ENCODE peak calls at places on chromosomes 3 and 15, in eight cellular contexts. T is left colon; U is activated CD8-positive, alpha-beta memory T cell treated with anti-CD3 and anti-CD28 coated beads for 48 hours; N is stimulated activated naive CD4-positive, alpha-beta T cell; E is fibroblast of pulmonary artery; C is psoas muscle; G is substantia nigra; A is foreskin melanocyte. K is an unnamed sample.

GRCh38 chr15:85141601-85142185 is 160.0 kb downstream of the PDE8A start:
- DNase-seq in A (no peak), T (no peak), G (no peak), U (no peak), N (no peak), C (no peak), E (no peak), K (no peak)

GRCh38 chr3:147521646-147522045 is 112.5 kb downstream of the ZIC1 start:
- DNase-seq in G (no peak), E (peak), N (no peak), U (no peak), A (no peak), C (no peak), T (no peak), K (peak)

GRCh38 chr3:123568875-123569274 is 16.0 kb downstream of the HACD2 start:
- DNase-seq in E (no peak), T (no peak), C (no peak), G (no peak), U (no peak), A (no peak), N (no peak), K (no peak)

GRCh38 chr3:44892689-44893088 is 18.3 kb downstream of the TGM4 start:
- DNase-seq in A (no peak), T (no peak), U (no peak), C (no peak), E (peak), N (no peak), G (no peak), K (no peak)

GRCh38 chr15:31223478-31224350 is 102.9 kb upstream of the KLF13 start:
- DNase-seq in T (no peak), G (no peak), N (no peak), E (no peak), U (no peak), C (no peak), A (no peak), K (no peak)

GRCh38 chr15:89863918-89864317 is 29.9 kb downstream of the AP3S2 start:
- DNase-seq in N (no peak), T (no peak), U (no peak), A (no peak), C (no peak), E (peak), G (no peak), K (no peak)

GRCh38 chr15:22839046-22839705 is 710 bp downstream of the NIPA2 start:
- DNase-seq in T (no peak), A (no peak), E (peak), N (no peak), C (no peak), G (no peak), U (no peak), K (peak)

GRCh38 chr3:53846134-53846850 is at the start of the genes CHDH and IL17RB:
- DNase-seq in E (no peak), C (peak), A (no peak), G (peak), T (peak), N (no peak), U (no peak), K (no peak)

GRCh38 chr3:127157181-127157828 is 35.6 kb upstream of the PRR23E start:
- DNase-seq in N (no peak), A (no peak), C (no peak), E (no peak), T (no peak), U (no peak), G (no peak), K (no peak)

GRCh38 chr15:30043211-30043655 is 39.5 kb upstream of the GOLGA8J start:
- DNase-seq in E (peak), U (no peak), N (no peak), T (no peak), A (no peak), C (no peak), G (no peak), K (no peak)

GRCh38 chr3:50655009-50655830 is 19.5 kb upstream of the DOCK3 start:
- DNase-seq in E (peak), G (no peak), U (no peak), N (no peak), A (no peak), T (no peak), C (no peak), K (no peak)

GRCh38 chr15:90213123-90213817 is 12.1 kb downstream of the SEMA4B start:
- DNase-seq in T (peak), U (no peak), E (no peak), A (no peak), C (no peak), G (no peak), N (no peak), K (no peak)

GRCh38 chr15:80693682-80694623 is 1.2 kb upstream of the ABHD17C start:
- DNase-seq in C (no peak), E (no peak), T (no peak), G (no peak), U (no peak), A (no peak), N (no peak), K (no peak)

GRCh38 chr3:138877246-138877645 is 42.5 kb upstream of the PIK3CB start:
- DNase-seq in E (no peak), T (no peak), N (no peak), U (no peak), C (no peak), A (peak), G (no peak), K (no peak)

GRCh38 chr3:10192953-10193691 is 28.4 kb downstream of the IRAK2 start:
- DNase-seq in A (no peak), E (peak), U (no peak), G (no peak), C (no peak), T (peak), N (peak), K (no peak)

GRCh38 chr15:74406992-74407705 is 26.6 kb downstream of the SEMA7A start:
- DNase-seq in T (no peak), G (peak), C (no peak), N (no peak), A (peak), U (no peak), E (peak), K (peak)

GRCh38 chr15:67067930-67068542 is 2.6 kb downstream of the SMAD3 start:
- DNase-seq in T (no peak), G (no peak), N (no peak), E (no peak), A (no peak), U (no peak), C (no peak), K (no peak)

GRCh38 chr3:190566043-190566933 is 52.4 kb downstream of the IL1RAP start:
- DNase-seq in G (peak), U (no peak), A (peak), E (peak), C (peak), N (no peak), T (peak), K (peak)

GRCh38 chr3:23664459-23664858 is 141.3 kb upstream of the UBE2E1 start:
- DNase-seq in E (no peak), G (no peak), A (no peak), C (no peak), T (no peak), N (no peak), U (no peak), K (no peak)

GRCh38 chr15:76340802-76341365 is 4.3 kb downstream of the ISL2 start:
- DNase-seq in N (no peak), A (no peak), T (peak), E (no peak), C (no peak), G (no peak), U (no peak), K (no peak)

GRCh38 chr15:83030021-83030420 is 18.6 kb upstream of the C15orf40 start:
- DNase-seq in U (no peak), T (no peak), N (no peak), G (no peak), C (no peak), E (peak), A (no peak), K (no peak)

GRCh38 chr3:22141769-22142168 is 390.8 kb upstream of the ZNF385D start:
- DNase-seq in C (no peak), N (no peak), E (no peak), G (no peak), A (no peak), T (no peak), U (no peak), K (no peak)

GRCh38 chr3:197564097-197564843 is 8.5 kb upstream of the BDH1 start:
- DNase-seq in U (no peak), C (no peak), G (no peak), N (no peak), A (no peak), E (no peak), T (no peak), K (no peak)

GRCh38 chr3:128555098-128555825 is 62.3 kb upstream of the GATA2 start:
- DNase-seq in G (no peak), U (no peak), C (peak), N (no peak), E (peak), A (no peak), T (no peak), K (no peak)

GRCh38 chr15:73955326-73955725 is 29.1 kb downstream of the LOXL1 start:
- DNase-seq in E (no peak), G (no peak), U (no peak), C (no peak), A (no peak), T (no peak), N (no peak), K (no peak)

GRCh38 chr3:63814300-63814699 is 4.8 kb upstream of the C3orf49 start:
- DNase-seq in E (peak), C (no peak), G (no peak), N (no peak), A (no peak), T (no peak), U (no peak), K (no peak)

GRCh38 chr3:155352900-155353490 is 59.5 kb upstream of the STRIT1 start:
- DNase-seq in T (no peak), E (peak), N (no peak), U (no peak), C (no peak), G (no peak), A (peak), K (peak)

GRCh38 chr15:51095681-51096331 is 1.1 kb upstream of the TNFAIP8L3 start:
- DNase-seq in G (no peak), C (no peak), E (no peak), A (no peak), T (no peak), U (no peak), N (no peak), K (no peak)

GRCh38 chr3:146421814-146422748 is 47.3 kb downstream of the PLSCR2 start:
- DNase-seq in C (no peak), U (no peak), E (peak), G (no peak), T (no peak), N (no peak), A (no peak), K (no peak)

GRCh38 chr15:27776501-27776900 is 322.6 kb downstream of the OCA2 start:
- DNase-seq in T (no peak), N (no peak), G (no peak), A (no peak), E (no peak), U (no peak), C (no peak), K (no peak)

GRCh38 chr3:73622135-73622534 is 2.6 kb downstream of the PDZRN3 start:
- DNase-seq in T (peak), N (no peak), A (no peak), G (no peak), U (no peak), C (peak), E (no peak), K (no peak)

GRCh38 chr15:92818658-92819311 is 81.3 kb upstream of the CHD2 start:
- DNase-seq in N (no peak), G (no peak), C (no peak), T (peak), A (no peak), U (no peak), E (no peak), K (no peak)

GRCh38 chr15:89587955-89588354 is 12.7 kb downstream of the TICRR start:
- DNase-seq in N (no peak), E (peak), T (no peak), A (no peak), G (no peak), C (no peak), U (no peak), K (no peak)

GRCh38 chr15:99228120-99228770 is 21.1 kb downstream of the TTC23 start:
- DNase-seq in G (no peak), C (no peak), N (no peak), A (no peak), E (no peak), T (no peak), U (no peak), K (no peak)

GRCh38 chr3:130705501-130705900 is 41.1 kb downstream of the PIK3R4 start:
- DNase-seq in N (no peak), C (no peak), E (no peak), G (no peak), T (no peak), A (no peak), U (no peak), K (no peak)

GRCh38 chr3:191051037-191051436 is 148.0 kb upstream of the OSTN start:
- DNase-seq in A (peak), N (no peak), C (no peak), E (peak), T (no peak), U (no peak), G (no peak), K (peak)

GRCh38 chr3:105399062-105399461 is 32.4 kb downstream of the ALCAM start:
- DNase-seq in E (no peak), U (no peak), G (no peak), C (no peak), A (no peak), T (no peak), N (no peak), K (no peak)

GRCh38 chr15:47737424-47737823 is 20.1 kb downstream of the SEMA6D start:
- DNase-seq in E (peak), U (no peak), T (no peak), C (no peak), G (no peak), N (no peak), A (no peak), K (no peak)